ENCODE peak calls at places on chromosomes 3 and 15, in nine cellular contexts. T is GM23338, O is endothelial cell of umbilical vein, F is SK-N-SH, E is Panc1, K is spleen, N is transverse colon, V is H1, B is stomach. C is an unnamed sample. For H3K4me1, the result is how much of the 10 kb centered on the place peaks cover.

GRCh38 chr3:111809196-111809595 is 49.9 kb upstream of the PHLDB2 start:
- DNase-seq in T (no peak), O (no peak), F (no peak), E (no peak), K (no peak), N (no peak), V (no peak), B (no peak), C (no peak)

GRCh38 chr15:65952425-65953053 is 83.2 kb downstream of the RAB11A start:
- DNase-seq in T (peak), O (peak), F (no peak), E (no peak), K (peak), N (no peak), V (peak), B (no peak), C (no peak)

GRCh38 chr15:44662478-44663409 is 718 bp downstream of the SPG11 start:
- DNase-seq in T (peak), O (no peak), F (peak), E (no peak), K (peak), N (peak), V (no peak), B (peak), C (no peak)

GRCh38 chr15:83516935-83517334 is 69.8 kb downstream of the SH3GL3 start:
- DNase-seq in T (no peak), O (no peak), F (no peak), E (no peak), K (no peak), N (no peak), V (no peak), B (no peak), C (no peak)

GRCh38 chr3:46386206-46386605 is 15.5 kb downstream of the CCR5 start:
- DNase-seq in T (no peak), O (peak), F (no peak), E (no peak), K (no peak), N (no peak), V (no peak), B (no peak), C (no peak)

GRCh38 chr3:40379674-40380306 is 7.2 kb upstream of the ENTPD3 start:
- DNase-seq in T (no peak), O (no peak), F (no peak), E (no peak), K (no peak), N (no peak), V (no peak), B (no peak), C (no peak)

GRCh38 chr3:168117059-168117458 is 21.3 kb upstream of the GOLIM4 start:
- DNase-seq in T (no peak), O (no peak), F (no peak), E (no peak), K (no peak), N (no peak), V (no peak), B (no peak), C (no peak)

GRCh38 chr15:65212097-65212496 is 824 bp upstream of the CILP start:
- DNase-seq in T (peak), O (no peak), F (peak), E (no peak), K (peak), N (no peak), V (peak), B (no peak), C (no peak)

GRCh38 chr15:40830884-40831283 is 2.4 kb upstream of the PPP1R14D start:
- DNase-seq in T (no peak), O (no peak), F (no peak), E (no peak), K (no peak), N (no peak), V (no peak), B (no peak), C (no peak)

GRCh38 chr15:51992953-51993352 is 21.4 kb upstream of the LEO1 start:
- DNase-seq in T (no peak), O (peak), F (no peak), E (no peak), K (no peak), N (no peak), V (no peak), B (no peak), C (no peak)

GRCh38 chr3:18501679-18502343 is 76.7 kb upstream of the SATB1 start:
- DNase-seq in T (peak), O (no peak), F (no peak), E (no peak), K (no peak), N (no peak), V (no peak), B (no peak), C (no peak)

GRCh38 chr3:182644800-182645433 is 148.4 kb upstream of the ATP11B start:
- DNase-seq in T (no peak), O (no peak), F (no peak), E (no peak), K (no peak), N (no peak), V (no peak), B (no peak), C (peak)

GRCh38 chr15:98025237-98025636 is 64.7 kb downstream of the ARRDC4 start:
- DNase-seq in T (peak), O (peak), F (no peak), E (no peak), K (no peak), N (no peak), V (no peak), B (no peak), C (peak)

GRCh38 chr15:78264304-78265136 is at the start of gene DNAJA4:
- DNase-seq in T (peak), O (peak), F (peak), E (no peak), K (peak), N (peak), V (peak), B (peak), C (no peak)

GRCh38 chr15:87209891-87210649 is 1046.5 kb downstream of the NTRK3 start:
- DNase-seq in T (no peak), O (no peak), F (no peak), E (no peak), K (no peak), N (no peak), V (no peak), B (no peak), C (peak)

GRCh38 chr3:146374146-146374545 is 95.2 kb downstream of the PLSCR2 start:
- DNase-seq in T (no peak), O (no peak), F (no peak), E (no peak), K (no peak), N (no peak), V (no peak), B (no peak), C (no peak)

GRCh38 chr3:152298393-152299242 is 29.9 kb downstream of the MBNL1 start:
- DNase-seq in T (no peak), O (peak), F (peak), E (peak), K (no peak), N (peak), V (no peak), B (peak), C (no peak)

GRCh38 chr3:62873672-62874397 is 1.4 kb downstream of the CADPS start:
- DNase-seq in T (peak), O (no peak), F (peak), E (no peak), K (peak), N (peak), V (peak), B (no peak), C (no peak)

GRCh38 chr3:55160241-55160877 is 232.5 kb upstream of the LRTM1 start:
- DNase-seq in T (no peak), O (no peak), F (no peak), E (no peak), K (no peak), N (peak), V (no peak), B (peak), C (peak)

GRCh38 chr3:197458179-197458707 is 97.5 kb downstream of the BDH1 start:
- DNase-seq in T (peak), O (no peak), F (peak), E (no peak), K (peak), N (peak), V (no peak), B (peak), C (no peak)

GRCh38 chr15:68418611-68419161 is 13.3 kb downstream of the ITGA11 start:
- DNase-seq in T (no peak), O (peak), F (no peak), E (no peak), K (no peak), N (peak), V (no peak), B (peak), C (peak)

GRCh38 chr3:108320746-108321350 is 24.5 kb downstream of the HHLA2 start:
- DNase-seq in T (peak), O (no peak), F (no peak), E (no peak), K (no peak), N (no peak), V (no peak), B (no peak), C (no peak)

GRCh38 chr3:195441971-195442572 is 748 bp downstream of the ACAP2 start:
- DNase-seq in T (peak), O (peak), F (peak), E (no peak), K (peak), N (peak), V (peak), B (peak), C (no peak)

GRCh38 chr3:83928391-83928790 is 1030.4 kb upstream of the CADM2 start:
- DNase-seq in T (peak), O (no peak), F (peak), E (no peak), K (no peak), N (no peak), V (peak), B (no peak), C (no peak)

GRCh38 chr3:177364236-177364635 is 167.0 kb upstream of the TBL1XR1 start:
- DNase-seq in T (no peak), O (no peak), F (no peak), E (no peak), K (no peak), N (no peak), V (no peak), B (no peak), C (no peak)

GRCh38 chr15:85800460-85801123 is 5.9 kb upstream of the KLHL25 start:
- DNase-seq in T (peak), O (no peak), F (no peak), E (peak), K (no peak), N (peak), V (no peak), B (peak), C (no peak)

GRCh38 chr15:36737430-36737891 is 158.0 kb downstream of the CDIN1 start:
- DNase-seq in T (no peak), O (peak), F (no peak), E (no peak), K (no peak), N (no peak), V (no peak), B (no peak), C (no peak)

GRCh38 chr3:166900866-166901577 is 479.1 kb downstream of the ZBBX start:
- DNase-seq in T (no peak), O (no peak), F (no peak), E (no peak), K (no peak), N (no peak), V (no peak), B (no peak), C (no peak)

GRCh38 chr3:98026425-98027083 is 8.6 kb downstream of the GABRR3 start:
- DNase-seq in T (no peak), O (no peak), F (no peak), E (no peak), K (no peak), N (no peak), V (no peak), B (no peak), C (no peak)

GRCh38 chr15:63891079-63891762 is 57.5 kb upstream of the HERC1 start:
- DNase-seq in T (peak), O (peak), F (peak), E (peak), K (peak), N (peak), V (peak), B (peak), C (no peak)
- TF ChIP-seq POLR2AphosphoS5 in T (no peak), O (no peak), F (no peak), E (no peak), K (peak), N (no peak), V (no peak), B (no peak), C (peak)

GRCh38 chr3:149131594-149131993 is 2.2 kb downstream of the HPS3 start:
- DNase-seq in T (no peak), O (no peak), F (no peak), E (no peak), K (no peak), N (no peak), V (no peak), B (no peak), C (no peak)
- H3K27ac ChIP-seq in T (no peak), O (no peak), F (no peak), E (peak), K (no peak), N (no peak), V (no peak), B (peak), C (peak)

DNA sequence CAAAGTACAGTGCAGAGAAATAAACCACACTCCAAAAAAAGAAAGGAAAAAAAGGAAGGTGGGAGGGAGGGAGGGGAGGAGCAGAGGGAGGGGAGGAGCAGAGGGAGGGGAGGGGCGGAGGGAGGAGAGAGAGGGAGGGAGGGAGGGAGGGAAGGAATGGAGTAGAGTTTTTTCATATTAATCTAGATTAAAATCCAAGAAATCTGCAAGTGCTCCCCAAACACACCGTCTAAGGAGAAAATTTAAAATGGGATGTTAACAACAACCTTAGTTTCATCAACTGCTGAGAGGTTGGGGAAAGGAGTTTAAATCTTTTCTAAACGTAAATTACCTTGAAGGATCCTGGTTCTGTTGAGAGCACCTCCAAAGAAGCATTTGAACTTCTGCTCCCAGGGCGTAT is 6.6 kb downstream of the FSIP1 start:
- DNase-seq in T (peak), O (no peak), F (no peak), E (no peak), K (no peak), N (no peak), V (no peak), B (no peak), C (no peak)
- H3K4me1 ChIP-seq in T (under half), O (under half), F (under half), E (under half), K (under half), N (under half), V (under half), B (under half), C (under half)

GRCh38 chr15:75215107-75216004 is 13.7 kb downstream of the C15orf39 start:
- DNase-seq in T (peak), O (no peak), F (no peak), E (no peak), K (no peak), N (no peak), V (peak), B (no peak), C (no peak)
- TF ChIP-seq POLR2AphosphoS5 in T (no peak), O (peak), F (no peak), E (no peak), K (peak), N (no peak), V (no peak), B (no peak), C (no peak)

GRCh38 chr3:65894126-65894525 is 144.6 kb downstream of the MAGI1 start:
- DNase-seq in T (no peak), O (no peak), F (no peak), E (no peak), K (no peak), N (no peak), V (no peak), B (no peak), C (no peak)
- H3K27ac ChIP-seq in T (no peak), O (no peak), F (no peak), E (no peak), K (no peak), N (no peak), V (no peak), B (no peak), C (no peak)

DNA sequence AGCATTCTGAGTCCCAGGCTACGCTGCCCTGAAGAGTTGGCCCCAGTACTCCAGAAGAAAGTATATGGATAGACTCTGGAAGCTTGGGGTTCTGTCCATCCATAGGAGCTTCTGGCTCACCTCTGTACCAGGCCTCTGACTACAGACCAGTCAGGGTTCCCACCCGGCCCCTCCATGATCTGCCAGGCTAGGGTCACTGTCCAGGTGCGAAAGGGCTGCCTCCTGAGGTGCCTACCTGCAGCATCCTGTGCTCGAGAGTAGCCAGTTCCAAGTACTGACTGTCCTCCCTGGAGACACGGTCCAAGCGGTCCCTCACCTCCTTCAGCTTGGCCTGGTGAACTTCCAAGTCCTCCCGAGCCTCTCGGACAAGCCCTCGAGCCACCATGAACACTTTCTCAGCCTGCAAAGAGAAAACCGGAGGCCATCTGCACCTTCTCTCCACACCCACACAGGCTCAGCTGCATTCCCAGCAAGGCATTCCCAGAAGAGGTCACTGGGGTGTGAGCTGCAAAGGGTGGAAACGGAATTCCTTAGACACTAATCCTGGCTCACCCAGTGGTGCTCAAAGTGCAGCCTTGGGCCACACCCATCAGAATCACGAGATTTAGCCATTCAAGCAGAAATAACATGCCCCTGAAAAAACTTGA is 3.7 kb upstream of the PLXNB1 start:
- DNase-seq in T (no peak), O (peak), F (no peak), E (no peak), K (peak), N (peak), V (no peak), B (peak), C (no peak)
- H3K4me1 ChIP-seq in T (under half), O (under half), F (under half), E (under half), K (half or more), N (under half), V (under half), B (half or more), C (half or more)

GRCh38 chr3:11047500-11047899 is 55.0 kb downstream of the SLC6A1 start:
- DNase-seq in T (no peak), O (no peak), F (no peak), E (no peak), K (no peak), N (no peak), V (no peak), B (no peak), C (no peak)
- TF ChIP-seq POLR2AphosphoS5 in T (no peak), O (no peak), F (no peak), E (no peak), K (no peak), N (no peak), V (no peak), B (no peak), C (no peak)

GRCh38 chr3:150248865-150249360 is 159.2 kb upstream of the TSC22D2 start:
- DNase-seq in T (no peak), O (no peak), F (no peak), E (no peak), K (no peak), N (no peak), V (no peak), B (no peak), C (no peak)
- H3K27ac ChIP-seq in T (no peak), O (no peak), F (peak), E (peak), K (no peak), N (peak), V (no peak), B (no peak), C (peak)